ENCODE peak calls at places on chromosomes 12 and 14, in five cellular contexts. V is brain microvascular endothelial cell, P is transverse colon, F is stomach, X is H7. W is an unnamed sample.

GRCh38 chr12:2052861-2053674 is at the start of gene CACNA1C:
- DNase-seq in V (no peak), P (peak), F (peak), X (peak), W (no peak)

GRCh38 chr12:120720972-120721801 is 4.4 kb upstream of the ACADS start:
- DNase-seq in V (no peak), P (no peak), F (no peak), X (no peak), W (no peak)

GRCh38 chr12:93237235-93237915 is 140.3 kb upstream of the NUDT4 start:
- DNase-seq in V (no peak), P (no peak), F (no peak), X (no peak), W (no peak)

GRCh38 chr12:122200541-122201175 is 2.9 kb upstream of the B3GNT4 start:
- DNase-seq in V (no peak), P (no peak), F (no peak), X (peak), W (no peak)

GRCh38 chr14:100525615-100526014 is 61.6 kb downstream of the BEGAIN start:
- DNase-seq in V (no peak), P (no peak), F (peak), X (no peak), W (no peak)

GRCh38 chr12:42588981-42589464 is 523 bp downstream of the PRICKLE1 start:
- DNase-seq in V (peak), P (peak), F (no peak), X (peak), W (no peak)

GRCh38 chr14:36313898-36314297 is 6.5 kb downstream of the MBIP start:
- DNase-seq in V (no peak), P (no peak), F (no peak), X (no peak), W (no peak)

GRCh38 chr12:19741132-19741489 is 301.8 kb downstream of the AEBP2 start:
- DNase-seq in V (no peak), P (no peak), F (no peak), X (no peak), W (no peak)

GRCh38 chr14:97031530-97031929 is 234.3 kb downstream of the VRK1 start:
- DNase-seq in V (no peak), P (no peak), F (no peak), X (no peak), W (no peak)

GRCh38 chr14:91350813-91351507 is 66.7 kb downstream of the CCDC88C start:
- DNase-seq in V (peak), P (no peak), F (no peak), X (no peak), W (no peak)

GRCh38 chr12:56688846-56689113 is 696 bp upstream of the PTGES3 start:
- DNase-seq in V (no peak), P (no peak), F (no peak), X (peak), W (no peak)

GRCh38 chr12:108845696-108846095 is 11.7 kb downstream of the SSH1 start:
- DNase-seq in V (no peak), P (no peak), F (no peak), X (no peak), W (no peak)

GRCh38 chr12:85834378-85834777 is 1.8 kb downstream of the RASSF9 start:
- DNase-seq in V (no peak), P (no peak), F (no peak), X (no peak), W (no peak)

GRCh38 chr12:25785164-25785563 is 173.3 kb upstream of the RASSF8 start:
- DNase-seq in V (no peak), P (no peak), F (no peak), X (no peak), W (no peak)

GRCh38 chr12:47801904-47802246 is 17.8 kb downstream of the HDAC7 start:
- DNase-seq in V (no peak), P (no peak), F (no peak), X (no peak), W (no peak)

GRCh38 chr12:3032770-3033537 is 44.2 kb upstream of the TSPAN9 start:
- DNase-seq in V (no peak), P (no peak), F (no peak), X (peak), W (no peak)

GRCh38 chr12:130017571-130018449 is 114.0 kb upstream of the TMEM132D start:
- DNase-seq in V (peak), P (no peak), F (no peak), X (peak), W (peak)
- H3K4me3 ChIP-seq in V (no peak), P (no peak), F (no peak), X (no peak), W (no peak)

GRCh38 chr14:68955164-68955921 is 23.8 kb downstream of the ACTN1 start:
- DNase-seq in V (no peak), P (no peak), F (no peak), X (no peak), W (no peak)
- H3K4me3 ChIP-seq in V (no peak), P (no peak), F (no peak), X (no peak), W (no peak)

GRCh38 chr14:31194661-31195060 is 12.9 kb downstream of the HECTD1 start:
- DNase-seq in V (no peak), P (no peak), F (no peak), X (no peak), W (no peak)
- H3K4me3 ChIP-seq in V (no peak), P (no peak), F (no peak), X (no peak), W (no peak)

DNA sequence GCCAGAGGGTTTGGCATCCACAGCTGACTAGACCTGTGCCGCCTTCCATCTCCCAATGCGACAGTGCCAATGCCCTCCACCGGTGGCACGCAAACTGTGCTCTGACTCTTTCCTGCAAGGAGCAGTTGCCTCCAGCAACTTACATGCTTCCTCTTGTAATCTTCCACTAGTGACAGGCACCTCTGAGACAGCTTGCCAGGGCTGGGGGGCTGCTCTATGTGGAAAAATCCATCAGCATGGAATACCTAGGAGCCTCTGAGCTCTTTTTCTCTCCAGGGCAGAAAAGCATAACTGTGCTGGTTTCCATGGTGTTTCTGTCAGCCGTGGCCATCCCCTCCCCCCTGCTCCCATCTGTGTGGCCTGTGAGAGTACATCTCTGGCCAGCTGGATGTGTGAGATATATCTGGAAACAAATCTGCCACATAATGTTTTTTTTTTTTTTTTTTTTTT is 110.6 kb downstream of the MYRFL start:
- DNase-seq in V (no peak), P (no peak), F (no peak), X (no peak), W (no peak)
- H3K4me3 ChIP-seq in V (no peak), P (no peak), F (no peak), X (no peak), W (no peak)

GRCh38 chr12:65454115-65454823 is 175.8 kb downstream of the MSRB3 start:
- DNase-seq in V (no peak), P (no peak), F (no peak), X (no peak), W (no peak)
- H3K4me3 ChIP-seq in V (no peak), P (no peak), F (no peak), X (no peak), W (no peak)